ENCODE peak calls at places on chromosomes 6 and 20, in five cellular contexts. One of them, this sample, is unnamed.

GRCh38 chr20:20207872-20208271 is 155.5 kb downstream of the CFAP61 start:
- DNase-seq in CD8-positive, alpha-beta T cell: no peak
- DNase-seq in fibroblast of lung: no peak
- DNase-seq in K562: no peak
- DNase-seq in nephron progenitor cell: no peak
- DNase-seq in this sample: no peak

GRCh38 chr20:16287776-16288175 is 285.5 kb downstream of the KIF16B start:
- DNase-seq in K562: no peak
- DNase-seq in fibroblast of lung: no peak
- DNase-seq in nephron progenitor cell: no peak
- DNase-seq in CD8-positive, alpha-beta T cell: no peak
- DNase-seq in this sample: no peak

GRCh38 chr6:169933839-169934698 is 182.6 kb downstream of the ERMARD start:
- DNase-seq in K562: no peak
- DNase-seq in fibroblast of lung: no peak
- DNase-seq in nephron progenitor cell: no peak
- DNase-seq in CD8-positive, alpha-beta T cell: no peak
- DNase-seq in this sample: no peak

GRCh38 chr6:104603108-104603745 is 256.5 kb downstream of the HACE1 start:
- DNase-seq in fibroblast of lung: no peak
- DNase-seq in CD8-positive, alpha-beta T cell: no peak
- DNase-seq in K562: no peak
- DNase-seq in nephron progenitor cell: no peak
- DNase-seq in this sample: no peak

GRCh38 chr6:57423468-57423867 is 106.0 kb downstream of the PRIM2 start:
- DNase-seq in fibroblast of lung: peak
- DNase-seq in K562: no peak
- DNase-seq in nephron progenitor cell: no peak
- DNase-seq in CD8-positive, alpha-beta T cell: no peak
- DNase-seq in this sample: no peak

GRCh38 chr6:129510930-129511329 is 199.0 kb downstream of the ARHGAP18 start:
- DNase-seq in CD8-positive, alpha-beta T cell: no peak
- DNase-seq in nephron progenitor cell: no peak
- DNase-seq in fibroblast of lung: peak
- DNase-seq in K562: no peak
- DNase-seq in this sample: no peak

GRCh38 chr20:8039048-8039447 is 19.5 kb upstream of the TMX4 start:
- DNase-seq in CD8-positive, alpha-beta T cell: no peak
- DNase-seq in fibroblast of lung: no peak
- DNase-seq in nephron progenitor cell: no peak
- DNase-seq in K562: no peak
- DNase-seq in this sample: no peak

GRCh38 chr20:31720486-31721407 is 1.9 kb downstream of the BCL2L1 start:
- DNase-seq in CD8-positive, alpha-beta T cell: peak
- DNase-seq in fibroblast of lung: no peak
- DNase-seq in nephron progenitor cell: no peak
- DNase-seq in K562: peak
- DNase-seq in this sample: no peak

GRCh38 chr6:31729979-31730630 is 1.0 kb upstream of the DDAH2 start:
- DNase-seq in K562: peak
- DNase-seq in CD8-positive, alpha-beta T cell: peak
- DNase-seq in fibroblast of lung: peak
- DNase-seq in nephron progenitor cell: peak
- DNase-seq in this sample: peak

GRCh38 chr20:53930651-53931504 is 139.5 kb downstream of the BCAS1 start:
- DNase-seq in CD8-positive, alpha-beta T cell: no peak
- DNase-seq in K562: no peak
- DNase-seq in nephron progenitor cell: no peak
- DNase-seq in fibroblast of lung: peak
- DNase-seq in this sample: no peak

GRCh38 chr20:38143238-38143645 is 21.8 kb downstream of the TGM2 start:
- DNase-seq in nephron progenitor cell: no peak
- DNase-seq in fibroblast of lung: no peak
- DNase-seq in CD8-positive, alpha-beta T cell: no peak
- DNase-seq in K562: no peak
- DNase-seq in this sample: no peak

GRCh38 chr20:62449951-62450815 is 22.8 kb upstream of the RBBP8NL start:
- DNase-seq in fibroblast of lung: no peak
- DNase-seq in K562: no peak
- DNase-seq in CD8-positive, alpha-beta T cell: no peak
- DNase-seq in nephron progenitor cell: no peak
- DNase-seq in this sample: no peak

GRCh38 chr20:61531553-61532345 is 279.7 kb downstream of the CDH4 start:
- DNase-seq in nephron progenitor cell: no peak
- DNase-seq in CD8-positive, alpha-beta T cell: no peak
- DNase-seq in K562: no peak
- DNase-seq in fibroblast of lung: peak
- DNase-seq in this sample: no peak

GRCh38 chr6:159062564-159062945 is 17.8 kb upstream of the TAGAP start:
- DNase-seq in fibroblast of lung: no peak
- DNase-seq in CD8-positive, alpha-beta T cell: peak
- DNase-seq in K562: no peak
- DNase-seq in nephron progenitor cell: no peak
- DNase-seq in this sample: no peak

GRCh38 chr20:3749087-3749688 is 16.7 kb downstream of the HSPA12B start:
- DNase-seq in fibroblast of lung: no peak
- DNase-seq in K562: no peak
- DNase-seq in nephron progenitor cell: no peak
- DNase-seq in CD8-positive, alpha-beta T cell: no peak
- DNase-seq in this sample: no peak

GRCh38 chr20:3745686-3746173 is 13.2 kb downstream of the HSPA12B start:
- DNase-seq in K562: no peak
- DNase-seq in CD8-positive, alpha-beta T cell: no peak
- DNase-seq in nephron progenitor cell: no peak
- DNase-seq in fibroblast of lung: no peak
- DNase-seq in this sample: no peak

GRCh38 chr20:3748073-3748472 is 15.6 kb downstream of the HSPA12B start:
- DNase-seq in nephron progenitor cell: no peak
- DNase-seq in K562: no peak
- DNase-seq in fibroblast of lung: no peak
- DNase-seq in CD8-positive, alpha-beta T cell: no peak
- DNase-seq in this sample: no peak

GRCh38 chr20:3744806-3745685 is 12.6 kb downstream of the HSPA12B start:
- DNase-seq in nephron progenitor cell: peak
- DNase-seq in fibroblast of lung: peak
- DNase-seq in K562: peak
- DNase-seq in CD8-positive, alpha-beta T cell: peak
- DNase-seq in this sample: no peak

GRCh38 chr20:3747471-3747870 is 15.0 kb downstream of the HSPA12B start:
- DNase-seq in fibroblast of lung: no peak
- DNase-seq in nephron progenitor cell: no peak
- DNase-seq in K562: no peak
- DNase-seq in CD8-positive, alpha-beta T cell: no peak
- DNase-seq in this sample: no peak
- TF ChIP-seq CTCF in fibroblast of lung: no peak
- TF ChIP-seq CTCF in nephron progenitor cell: no peak
- TF ChIP-seq CTCF in K562: no peak
- TF ChIP-seq CTCF in CD8-positive, alpha-beta T cell: no peak
- TF ChIP-seq CTCF in this sample: no peak

DNA sequence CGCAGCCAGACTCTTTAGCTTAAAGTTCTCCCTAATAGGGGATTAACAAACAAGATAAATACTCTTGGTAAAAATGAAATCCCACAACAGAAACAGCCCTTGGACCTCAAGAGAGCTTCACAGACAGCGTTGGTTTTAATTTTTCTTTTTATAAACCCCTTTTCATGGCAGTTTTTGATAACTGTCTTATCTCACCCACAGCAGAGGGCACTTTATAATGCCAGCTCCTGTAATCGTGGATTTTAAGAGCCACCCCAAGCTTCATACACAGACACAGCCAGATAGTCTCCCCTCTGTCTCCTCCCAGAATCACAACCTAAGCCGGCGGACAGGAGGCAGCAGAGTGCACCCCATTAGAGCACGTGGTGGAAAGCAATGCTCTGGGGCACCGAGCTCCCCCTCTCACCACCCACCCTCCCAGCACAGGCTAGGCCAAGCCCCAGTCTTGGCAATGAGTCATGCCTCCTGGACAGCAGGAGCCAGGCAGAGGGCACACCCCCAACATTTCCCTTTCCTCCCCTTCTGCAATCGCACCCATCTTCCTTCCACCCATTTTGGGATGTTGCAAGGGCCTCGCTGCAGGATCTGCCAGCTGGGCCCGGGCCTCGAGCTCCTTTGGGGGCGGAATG is 2.5 kb downstream of the JAG1 start:
- DNase-seq in nephron progenitor cell: peak
- DNase-seq in K562: peak
- DNase-seq in CD8-positive, alpha-beta T cell: no peak
- DNase-seq in fibroblast of lung: peak
- DNase-seq in this sample: peak
- TF ChIP-seq CTCF in nephron progenitor cell: peak
- TF ChIP-seq CTCF in K562: peak
- TF ChIP-seq CTCF in CD8-positive, alpha-beta T cell: no peak
- TF ChIP-seq CTCF in fibroblast of lung: peak
- TF ChIP-seq CTCF in this sample: peak

GRCh38 chr6:3325210-3325609 is 66.5 kb downstream of the PSMG4 start:
- DNase-seq in CD8-positive, alpha-beta T cell: no peak
- DNase-seq in nephron progenitor cell: no peak
- DNase-seq in fibroblast of lung: peak
- DNase-seq in K562: no peak
- DNase-seq in this sample: no peak

GRCh38 chr6:3323696-3324261 is 65.0 kb downstream of the PSMG4 start:
- DNase-seq in K562: no peak
- DNase-seq in nephron progenitor cell: no peak
- DNase-seq in fibroblast of lung: no peak
- DNase-seq in CD8-positive, alpha-beta T cell: no peak
- DNase-seq in this sample: no peak

GRCh38 chr6:3326179-3326971 is 67.6 kb downstream of the PSMG4 start:
- DNase-seq in K562: no peak
- DNase-seq in nephron progenitor cell: no peak
- DNase-seq in fibroblast of lung: peak
- DNase-seq in CD8-positive, alpha-beta T cell: no peak
- DNase-seq in this sample: no peak

GRCh38 chr6:3323148-3323547 is 64.4 kb downstream of the PSMG4 start:
- DNase-seq in nephron progenitor cell: no peak
- DNase-seq in CD8-positive, alpha-beta T cell: no peak
- DNase-seq in fibroblast of lung: no peak
- DNase-seq in K562: no peak
- DNase-seq in this sample: no peak

DNA sequence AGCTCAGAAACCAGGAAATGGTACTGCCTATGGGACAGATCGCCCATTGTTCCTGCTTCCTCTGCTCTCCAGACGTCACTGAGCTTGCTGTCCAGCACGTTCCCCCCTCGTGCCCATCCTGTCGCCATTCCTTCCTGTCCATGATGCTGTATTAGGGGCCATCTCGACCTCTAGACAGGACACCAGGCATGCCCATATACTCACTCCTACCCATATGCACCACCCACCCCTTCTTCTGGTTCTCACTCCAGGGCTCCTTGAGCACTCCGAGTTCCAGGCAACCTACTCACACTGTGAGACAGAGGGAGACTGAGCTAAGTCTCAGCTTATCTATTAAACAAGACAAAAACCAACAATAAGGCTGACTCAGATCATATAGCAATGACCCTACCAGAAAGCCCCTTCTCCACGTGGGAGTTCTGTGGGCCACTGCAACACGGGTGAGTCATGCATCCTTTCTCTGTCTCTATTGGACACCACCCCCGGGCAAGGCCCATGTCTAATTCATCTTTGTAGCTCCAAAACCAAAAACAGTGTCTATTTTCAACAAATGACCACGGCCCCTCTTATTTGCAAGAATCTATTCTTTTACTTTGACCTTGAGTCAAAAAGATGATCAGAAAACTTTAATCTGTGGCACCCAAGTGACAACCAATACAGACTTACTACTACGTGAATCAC is 65.7 kb downstream of the PSMG4 start:
- DNase-seq in fibroblast of lung: peak
- DNase-seq in CD8-positive, alpha-beta T cell: no peak
- DNase-seq in nephron progenitor cell: no peak
- DNase-seq in K562: peak
- DNase-seq in this sample: no peak
- TF ChIP-seq CTCF in fibroblast of lung: no peak
- TF ChIP-seq CTCF in CD8-positive, alpha-beta T cell: no peak
- TF ChIP-seq CTCF in nephron progenitor cell: no peak
- TF ChIP-seq CTCF in K562: no peak
- TF ChIP-seq CTCF in this sample: no peak

GRCh38 chr6:160692369-160692959 is 9.6 kb upstream of the PLG start:
- DNase-seq in CD8-positive, alpha-beta T cell: no peak
- DNase-seq in fibroblast of lung: no peak
- DNase-seq in K562: peak
- DNase-seq in nephron progenitor cell: no peak
- DNase-seq in this sample: no peak
- TF ChIP-seq CTCF in CD8-positive, alpha-beta T cell: no peak
- TF ChIP-seq CTCF in fibroblast of lung: no peak
- TF ChIP-seq CTCF in K562: peak
- TF ChIP-seq CTCF in nephron progenitor cell: no peak
- TF ChIP-seq CTCF in this sample: no peak

GRCh38 chr20:57429579-57430202 is 38.5 kb downstream of the RBM38 start:
- DNase-seq in K562: no peak
- DNase-seq in nephron progenitor cell: no peak
- DNase-seq in CD8-positive, alpha-beta T cell: no peak
- DNase-seq in fibroblast of lung: peak
- DNase-seq in this sample: no peak
- TF ChIP-seq CTCF in K562: no peak
- TF ChIP-seq CTCF in nephron progenitor cell: no peak
- TF ChIP-seq CTCF in CD8-positive, alpha-beta T cell: no peak
- TF ChIP-seq CTCF in fibroblast of lung: no peak
- TF ChIP-seq CTCF in this sample: no peak

GRCh38 chr20:12969071-12969669 is 39.6 kb upstream of the SPTLC3 start:
- DNase-seq in K562: no peak
- DNase-seq in fibroblast of lung: no peak
- DNase-seq in CD8-positive, alpha-beta T cell: no peak
- DNase-seq in nephron progenitor cell: no peak
- DNase-seq in this sample: no peak

GRCh38 chr20:12966468-12967085 is 42.2 kb upstream of the SPTLC3 start:
- DNase-seq in fibroblast of lung: peak
- DNase-seq in K562: no peak
- DNase-seq in CD8-positive, alpha-beta T cell: no peak
- DNase-seq in nephron progenitor cell: no peak
- DNase-seq in this sample: no peak

GRCh38 chr20:12970372-12970821 is 38.4 kb upstream of the SPTLC3 start:
- DNase-seq in nephron progenitor cell: peak
- DNase-seq in CD8-positive, alpha-beta T cell: no peak
- DNase-seq in fibroblast of lung: peak
- DNase-seq in K562: no peak
- DNase-seq in this sample: no peak

GRCh38 chr20:12967932-12968331 is 40.8 kb upstream of the SPTLC3 start:
- DNase-seq in CD8-positive, alpha-beta T cell: no peak
- DNase-seq in nephron progenitor cell: no peak
- DNase-seq in fibroblast of lung: no peak
- DNase-seq in K562: no peak
- DNase-seq in this sample: no peak

DNA sequence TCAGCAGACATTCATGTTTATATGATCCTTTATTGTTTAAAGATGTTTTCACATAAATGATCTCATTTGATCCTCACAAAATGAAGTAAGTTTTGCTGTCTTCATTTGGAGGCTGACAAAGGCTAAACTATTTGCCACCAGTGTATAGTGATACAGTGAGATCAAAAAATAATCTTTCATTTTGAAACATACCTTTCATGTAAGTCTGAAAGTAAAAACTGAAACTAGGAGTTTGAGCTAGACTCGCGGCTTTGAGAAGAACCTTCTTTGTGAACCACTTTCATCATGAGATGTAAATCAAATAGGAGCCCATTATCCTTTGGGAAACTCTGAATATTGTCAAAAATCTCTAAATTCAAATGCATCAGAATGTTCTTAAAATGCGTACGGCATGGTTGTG is 40.3 kb upstream of the SPTLC3 start:
- DNase-seq in CD8-positive, alpha-beta T cell: no peak
- DNase-seq in fibroblast of lung: no peak
- DNase-seq in K562: no peak
- DNase-seq in nephron progenitor cell: no peak
- DNase-seq in this sample: no peak
- TF ChIP-seq CTCF in CD8-positive, alpha-beta T cell: no peak
- TF ChIP-seq CTCF in fibroblast of lung: no peak
- TF ChIP-seq CTCF in K562: no peak
- TF ChIP-seq CTCF in nephron progenitor cell: no peak
- TF ChIP-seq CTCF in this sample: no peak